ENCODE peak calls at places on chromosomes 3 and 15, in eight cellular contexts. One of them, this sample, is unnamed.

GRCh38 chr3:171967932-171968678 is 71.3 kb upstream of the FNDC3B start:
- DNase-seq in mammary epithelial cell: no peak
- DNase-seq in endothelial cell: no peak
- DNase-seq in GM20000: no peak
- DNase-seq in HFFc6: peak
- DNase-seq in HFF-Myc: no peak
- DNase-seq in cardiac fibroblast: peak
- DNase-seq in HCT116: no peak
- DNase-seq in this sample: no peak

GRCh38 chr3:38554127-38554827 is 58.1 kb downstream of the EXOG start:
- DNase-seq in mammary epithelial cell: no peak
- DNase-seq in endothelial cell: no peak
- DNase-seq in GM20000: no peak
- DNase-seq in HFFc6: no peak
- DNase-seq in HFF-Myc: no peak
- DNase-seq in cardiac fibroblast: no peak
- DNase-seq in HCT116: no peak
- DNase-seq in this sample: no peak

GRCh38 chr3:128950223-128950938 is 43.5 kb downstream of the CFAP92 start:
- DNase-seq in mammary epithelial cell: no peak
- DNase-seq in endothelial cell: no peak
- DNase-seq in GM20000: peak
- DNase-seq in HFFc6: peak
- DNase-seq in HFF-Myc: peak
- DNase-seq in cardiac fibroblast: peak
- DNase-seq in HCT116: peak
- DNase-seq in this sample: no peak

GRCh38 chr15:62547584-62547983 is 382.5 kb upstream of the C2CD4B start:
- DNase-seq in mammary epithelial cell: no peak
- DNase-seq in endothelial cell: no peak
- DNase-seq in GM20000: no peak
- DNase-seq in HFFc6: no peak
- DNase-seq in HFF-Myc: no peak
- DNase-seq in cardiac fibroblast: no peak
- DNase-seq in HCT116: no peak
- DNase-seq in this sample: no peak

GRCh38 chr15:69990566-69991391 is 106.9 kb downstream of the TLE3 start:
- DNase-seq in mammary epithelial cell: no peak
- DNase-seq in endothelial cell: no peak
- DNase-seq in GM20000: no peak
- DNase-seq in HFFc6: no peak
- DNase-seq in HFF-Myc: no peak
- DNase-seq in cardiac fibroblast: no peak
- DNase-seq in HCT116: no peak
- DNase-seq in this sample: no peak

GRCh38 chr3:135075157-135075556 is 280.1 kb downstream of the EPHB1 start:
- DNase-seq in mammary epithelial cell: no peak
- DNase-seq in endothelial cell: no peak
- DNase-seq in GM20000: no peak
- DNase-seq in HFFc6: no peak
- DNase-seq in HFF-Myc: no peak
- DNase-seq in cardiac fibroblast: no peak
- DNase-seq in HCT116: no peak
- DNase-seq in this sample: no peak

GRCh38 chr3:87361271-87361670 is 84.9 kb upstream of the POU1F1 start:
- DNase-seq in mammary epithelial cell: no peak
- DNase-seq in endothelial cell: no peak
- DNase-seq in GM20000: no peak
- DNase-seq in HFFc6: no peak
- DNase-seq in HFF-Myc: no peak
- DNase-seq in cardiac fibroblast: no peak
- DNase-seq in HCT116: no peak
- DNase-seq in this sample: no peak

GRCh38 chr3:59043391-59043790 is 6.4 kb downstream of the CFAP20DC start:
- DNase-seq in mammary epithelial cell: no peak
- DNase-seq in endothelial cell: no peak
- DNase-seq in GM20000: no peak
- DNase-seq in HFFc6: no peak
- DNase-seq in HFF-Myc: no peak
- DNase-seq in cardiac fibroblast: no peak
- DNase-seq in HCT116: no peak
- DNase-seq in this sample: no peak

GRCh38 chr3:30319713-30320112 is 286.7 kb upstream of the TGFBR2 start:
- DNase-seq in mammary epithelial cell: peak
- DNase-seq in endothelial cell: peak
- DNase-seq in GM20000: no peak
- DNase-seq in HFFc6: peak
- DNase-seq in HFF-Myc: peak
- DNase-seq in cardiac fibroblast: peak
- DNase-seq in HCT116: peak
- DNase-seq in this sample: peak

GRCh38 chr15:70246623-70247200 is 149.0 kb upstream of the TLE3 start:
- DNase-seq in mammary epithelial cell: no peak
- DNase-seq in endothelial cell: no peak
- DNase-seq in GM20000: no peak
- DNase-seq in HFFc6: no peak
- DNase-seq in HFF-Myc: no peak
- DNase-seq in cardiac fibroblast: no peak
- DNase-seq in HCT116: no peak
- DNase-seq in this sample: no peak

GRCh38 chr3:139388961-139389551 is 391 bp downstream of the COPB2 start:
- DNase-seq in mammary epithelial cell: no peak
- DNase-seq in endothelial cell: no peak
- DNase-seq in GM20000: peak
- DNase-seq in HFFc6: no peak
- DNase-seq in HFF-Myc: no peak
- DNase-seq in cardiac fibroblast: no peak
- DNase-seq in HCT116: no peak
- DNase-seq in this sample: no peak

GRCh38 chr3:38139191-38139590 is 730 bp downstream of the MYD88 start:
- DNase-seq in mammary epithelial cell: no peak
- DNase-seq in endothelial cell: no peak
- DNase-seq in GM20000: no peak
- DNase-seq in HFFc6: no peak
- DNase-seq in HFF-Myc: no peak
- DNase-seq in cardiac fibroblast: peak
- DNase-seq in HCT116: no peak
- DNase-seq in this sample: no peak

GRCh38 chr15:101489633-101490407 is at the start of gene PCSK6:
- DNase-seq in mammary epithelial cell: no peak
- DNase-seq in endothelial cell: no peak
- DNase-seq in GM20000: peak
- DNase-seq in HFFc6: no peak
- DNase-seq in HFF-Myc: no peak
- DNase-seq in cardiac fibroblast: no peak
- DNase-seq in HCT116: no peak
- DNase-seq in this sample: peak

GRCh38 chr15:52481915-52482314 is 46.8 kb downstream of the MYO5A start:
- DNase-seq in mammary epithelial cell: peak
- DNase-seq in endothelial cell: no peak
- DNase-seq in GM20000: peak
- DNase-seq in HFFc6: peak
- DNase-seq in HFF-Myc: peak
- DNase-seq in cardiac fibroblast: peak
- DNase-seq in HCT116: peak
- DNase-seq in this sample: no peak

GRCh38 chr3:179488213-179488612 is 36.9 kb upstream of the GNB4 start:
- DNase-seq in mammary epithelial cell: no peak
- DNase-seq in endothelial cell: no peak
- DNase-seq in GM20000: no peak
- DNase-seq in HFFc6: no peak
- DNase-seq in HFF-Myc: no peak
- DNase-seq in cardiac fibroblast: no peak
- DNase-seq in HCT116: no peak
- DNase-seq in this sample: no peak

GRCh38 chr15:90095521-90095959 is 6.7 kb downstream of the IDH2 start:
- DNase-seq in mammary epithelial cell: no peak
- DNase-seq in endothelial cell: no peak
- DNase-seq in GM20000: peak
- DNase-seq in HFFc6: no peak
- DNase-seq in HFF-Myc: no peak
- DNase-seq in cardiac fibroblast: no peak
- DNase-seq in HCT116: no peak
- DNase-seq in this sample: no peak

GRCh38 chr15:78340243-78341056 is at the start of gene CRABP1:
- DNase-seq in mammary epithelial cell: no peak
- DNase-seq in endothelial cell: no peak
- DNase-seq in GM20000: no peak
- DNase-seq in HFFc6: no peak
- DNase-seq in HFF-Myc: no peak
- DNase-seq in cardiac fibroblast: no peak
- DNase-seq in HCT116: no peak
- DNase-seq in this sample: no peak

DNA sequence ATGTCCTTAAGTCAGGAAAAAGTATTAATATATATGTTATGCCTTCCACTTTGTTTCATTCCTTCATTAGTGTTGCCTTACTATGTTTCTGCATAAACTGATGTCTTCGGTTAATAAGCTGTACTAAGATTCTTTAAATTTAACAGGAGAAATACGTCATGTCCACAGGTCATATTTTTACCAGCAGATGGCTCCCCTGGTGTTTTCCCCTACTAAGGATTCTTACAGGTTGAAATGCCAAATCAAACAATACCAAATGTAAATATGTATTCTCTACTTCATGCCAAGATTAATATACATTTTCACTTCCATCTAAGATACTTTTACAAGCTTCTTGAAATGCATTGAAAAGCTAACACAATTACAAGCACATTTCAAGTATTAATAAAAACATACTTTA is 1602.1 kb downstream of the SI start:
- DNase-seq in mammary epithelial cell: no peak
- DNase-seq in endothelial cell: no peak
- DNase-seq in GM20000: no peak
- DNase-seq in HFFc6: no peak
- DNase-seq in HFF-Myc: no peak
- DNase-seq in cardiac fibroblast: peak
- DNase-seq in HCT116: peak
- DNase-seq in this sample: peak
- TF ChIP-seq CTCF in mammary epithelial cell: no peak
- TF ChIP-seq CTCF in endothelial cell: no peak
- TF ChIP-seq CTCF in GM20000: no peak
- TF ChIP-seq CTCF in HFFc6: no peak
- TF ChIP-seq CTCF in HFF-Myc: no peak
- TF ChIP-seq CTCF in cardiac fibroblast: no peak
- TF ChIP-seq CTCF in HCT116: peak
- TF ChIP-seq CTCF in this sample: no peak

GRCh38 chr3:8278448-8278847 is 223.2 kb upstream of the LMCD1 start:
- DNase-seq in mammary epithelial cell: no peak
- DNase-seq in endothelial cell: no peak
- DNase-seq in GM20000: no peak
- DNase-seq in HFFc6: no peak
- DNase-seq in HFF-Myc: no peak
- DNase-seq in cardiac fibroblast: no peak
- DNase-seq in HCT116: peak
- DNase-seq in this sample: peak
- TF ChIP-seq CTCF in mammary epithelial cell: no peak
- TF ChIP-seq CTCF in endothelial cell: no peak
- TF ChIP-seq CTCF in GM20000: no peak
- TF ChIP-seq CTCF in HFFc6: no peak
- TF ChIP-seq CTCF in HFF-Myc: no peak
- TF ChIP-seq CTCF in cardiac fibroblast: no peak
- TF ChIP-seq CTCF in HCT116: peak
- TF ChIP-seq CTCF in this sample: no peak

DNA sequence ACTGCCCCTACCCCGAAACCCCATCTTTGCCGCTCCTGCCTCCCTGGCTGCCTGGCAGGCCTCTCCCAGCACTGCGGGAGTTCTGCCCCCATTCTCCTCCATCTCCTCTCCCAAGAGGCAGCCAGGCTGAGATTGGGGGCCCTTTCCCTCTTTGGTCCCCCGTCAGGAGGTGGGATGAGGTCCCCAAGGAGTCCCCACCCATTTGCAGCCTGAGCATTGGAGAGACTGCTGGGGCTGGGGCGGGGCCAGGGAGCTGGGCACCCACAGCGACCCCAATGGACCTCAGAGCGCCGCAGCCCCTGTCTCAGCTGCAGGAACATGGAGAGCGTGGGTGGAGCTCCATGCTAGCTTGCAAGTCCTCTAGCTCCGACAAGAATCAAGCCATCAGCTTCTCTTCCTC is 29.5 kb upstream of the FBLN2 start:
- DNase-seq in mammary epithelial cell: no peak
- DNase-seq in endothelial cell: no peak
- DNase-seq in GM20000: no peak
- DNase-seq in HFFc6: no peak
- DNase-seq in HFF-Myc: no peak
- DNase-seq in cardiac fibroblast: no peak
- DNase-seq in HCT116: no peak
- DNase-seq in this sample: no peak
- TF ChIP-seq CTCF in mammary epithelial cell: no peak
- TF ChIP-seq CTCF in endothelial cell: no peak
- TF ChIP-seq CTCF in GM20000: no peak
- TF ChIP-seq CTCF in HFFc6: no peak
- TF ChIP-seq CTCF in HFF-Myc: no peak
- TF ChIP-seq CTCF in cardiac fibroblast: no peak
- TF ChIP-seq CTCF in HCT116: no peak
- TF ChIP-seq CTCF in this sample: no peak

DNA sequence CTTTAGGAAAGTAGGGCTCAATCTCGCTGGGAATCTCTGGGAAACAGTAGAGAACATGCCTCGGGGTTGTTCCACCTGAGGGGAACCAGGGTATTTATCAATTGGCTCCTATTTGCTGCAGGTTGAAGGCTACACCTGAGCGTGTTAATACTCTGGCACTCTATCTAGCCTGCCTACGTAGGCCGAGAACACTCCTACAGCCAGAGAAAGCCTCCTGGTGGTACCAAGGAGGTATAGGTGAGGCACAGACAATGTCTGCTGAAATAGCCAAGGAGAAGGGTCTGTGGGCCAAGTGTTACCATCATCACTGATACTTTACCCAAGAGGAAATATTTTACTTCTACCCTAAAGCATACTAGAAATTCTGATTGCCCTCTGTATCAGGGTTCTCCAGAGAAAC is 341.0 kb upstream of the UBE2E2 start:
- DNase-seq in mammary epithelial cell: no peak
- DNase-seq in endothelial cell: no peak
- DNase-seq in GM20000: no peak
- DNase-seq in HFFc6: no peak
- DNase-seq in HFF-Myc: no peak
- DNase-seq in cardiac fibroblast: no peak
- DNase-seq in HCT116: no peak
- DNase-seq in this sample: no peak
- TF ChIP-seq CTCF in mammary epithelial cell: no peak
- TF ChIP-seq CTCF in endothelial cell: no peak
- TF ChIP-seq CTCF in GM20000: no peak
- TF ChIP-seq CTCF in HFFc6: no peak
- TF ChIP-seq CTCF in HFF-Myc: no peak
- TF ChIP-seq CTCF in cardiac fibroblast: no peak
- TF ChIP-seq CTCF in HCT116: peak
- TF ChIP-seq CTCF in this sample: no peak

GRCh38 chr15:75532413-75533250 is 46.5 kb downstream of the PTPN9 start:
- DNase-seq in mammary epithelial cell: peak
- DNase-seq in endothelial cell: peak
- DNase-seq in GM20000: no peak
- DNase-seq in HFFc6: peak
- DNase-seq in HFF-Myc: peak
- DNase-seq in cardiac fibroblast: peak
- DNase-seq in HCT116: peak
- DNase-seq in this sample: peak
- TF ChIP-seq CTCF in mammary epithelial cell: peak
- TF ChIP-seq CTCF in endothelial cell: peak
- TF ChIP-seq CTCF in GM20000: no peak
- TF ChIP-seq CTCF in HFFc6: peak
- TF ChIP-seq CTCF in HFF-Myc: peak
- TF ChIP-seq CTCF in cardiac fibroblast: peak
- TF ChIP-seq CTCF in HCT116: peak
- TF ChIP-seq CTCF in this sample: peak

GRCh38 chr3:137035631-137036030 is 77.8 kb downstream of the IL20RB start:
- DNase-seq in mammary epithelial cell: no peak
- DNase-seq in endothelial cell: peak
- DNase-seq in GM20000: no peak
- DNase-seq in HFFc6: no peak
- DNase-seq in HFF-Myc: no peak
- DNase-seq in cardiac fibroblast: peak
- DNase-seq in HCT116: peak
- DNase-seq in this sample: peak
- TF ChIP-seq CTCF in mammary epithelial cell: peak
- TF ChIP-seq CTCF in endothelial cell: no peak
- TF ChIP-seq CTCF in GM20000: peak
- TF ChIP-seq CTCF in HFFc6: peak
- TF ChIP-seq CTCF in HFF-Myc: peak
- TF ChIP-seq CTCF in cardiac fibroblast: peak
- TF ChIP-seq CTCF in HCT116: peak
- TF ChIP-seq CTCF in this sample: no peak